ENCODE peak calls at places on chromosome 10, in seven cellular contexts. S is mucosa of descending colon, A is right atrium auricular region, P is choroid plexus epithelial cell, M is H7, D is astrocyte of the spinal cord, Y is tibial artery. N is an unnamed sample.

GRCh38 chr10:106547047-106547635 is 617.4 kb downstream of the SORCS1 start:
- DNase-seq in S (no peak), A (no peak), P (no peak), M (no peak), D (no peak), Y (no peak), N (no peak)

GRCh38 chr10:67815571-67816059 is 22.4 kb downstream of the DNAJC12 start:
- DNase-seq in S (no peak), A (no peak), P (peak), M (no peak), D (peak), Y (no peak), N (no peak)

GRCh38 chr10:22370320-22370719 is 25.0 kb downstream of the SPAG6 start:
- DNase-seq in S (no peak), A (no peak), P (no peak), M (no peak), D (no peak), Y (no peak), N (no peak)

GRCh38 chr10:113704637-113705343 is 25.1 kb downstream of the CASP7 start:
- DNase-seq in S (peak), A (no peak), P (peak), M (peak), D (peak), Y (no peak), N (no peak)

GRCh38 chr10:43112608-43112961 is 25.7 kb upstream of the CSGALNACT2 start:
- DNase-seq in S (no peak), A (no peak), P (no peak), M (no peak), D (no peak), Y (no peak), N (no peak)

GRCh38 chr10:78210976-78211375 is 177.3 kb downstream of the RPS24 start:
- DNase-seq in S (no peak), A (no peak), P (no peak), M (no peak), D (no peak), Y (no peak), N (no peak)

GRCh38 chr10:92801978-92802872 is 46.1 kb upstream of the EXOC6 start:
- DNase-seq in S (no peak), A (no peak), P (peak), M (no peak), D (no peak), Y (no peak), N (no peak)

GRCh38 chr10:131260031-131260430 is 51.5 kb downstream of the TCERG1L start:
- DNase-seq in S (no peak), A (no peak), P (no peak), M (no peak), D (no peak), Y (no peak), N (no peak)

GRCh38 chr10:92747600-92747999 is 57.8 kb downstream of the HHEX start:
- DNase-seq in S (peak), A (no peak), P (no peak), M (no peak), D (no peak), Y (no peak), N (no peak)

GRCh38 chr10:108365541-108365940 is 1201.0 kb upstream of the SORCS1 start:
- DNase-seq in S (no peak), A (no peak), P (no peak), M (no peak), D (no peak), Y (no peak), N (no peak)

DNA sequence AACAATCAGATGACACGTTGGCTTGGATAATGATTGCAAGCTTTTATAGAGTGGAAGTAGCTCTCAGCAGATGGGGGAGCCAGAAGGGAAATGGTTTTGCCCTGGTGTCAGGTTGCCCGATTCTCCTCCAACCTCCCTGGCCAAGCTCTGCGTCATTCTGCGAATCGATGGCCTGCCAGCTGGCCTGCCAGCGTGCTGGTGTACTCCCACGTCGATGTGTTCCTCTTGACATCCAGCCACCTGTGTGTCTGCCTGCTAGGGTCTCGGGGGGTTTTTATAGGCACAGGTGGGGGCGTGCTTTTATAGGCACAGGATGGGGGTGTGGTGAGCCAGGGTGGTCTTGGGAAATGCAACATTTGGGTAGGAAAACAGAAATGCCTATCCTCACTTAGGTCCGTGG is 4.6 kb downstream of the NET1 start:
- DNase-seq in S (no peak), A (no peak), P (no peak), M (no peak), D (no peak), Y (no peak), N (peak)
- H3K4me3 ChIP-seq in S (no peak), A (no peak), P (no peak), M (no peak), D (no peak), Y (no peak), N (no peak)

DNA sequence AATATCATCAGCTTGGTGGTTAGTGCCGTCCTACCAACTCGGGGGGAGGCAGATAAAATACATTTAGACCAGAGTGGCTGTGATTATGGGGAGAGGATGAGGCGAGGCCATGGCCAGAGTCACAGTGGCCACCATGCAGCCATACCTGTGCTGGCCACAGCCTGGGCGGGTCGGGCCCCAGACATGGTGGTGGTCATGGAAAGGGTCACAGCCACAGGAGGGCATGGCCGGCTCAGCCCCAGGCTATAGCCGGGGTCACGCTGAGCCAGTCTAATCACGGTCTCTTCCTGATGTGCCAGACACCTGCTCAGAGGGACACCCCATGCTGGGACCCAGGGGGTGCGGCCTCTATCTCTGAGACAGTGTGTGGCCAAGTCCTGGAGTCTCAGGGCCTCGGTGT is 10.2 kb downstream of the ADGRA1 start:
- DNase-seq in S (no peak), A (no peak), P (no peak), M (no peak), D (no peak), Y (no peak), N (no peak)
- H3K4me3 ChIP-seq in S (no peak), A (no peak), P (no peak), M (no peak), D (no peak), Y (no peak), N (no peak)

GRCh38 chr10:24722676-24723385 is 856 bp downstream of the ARHGAP21 start:
- DNase-seq in S (peak), A (no peak), P (peak), M (peak), D (peak), Y (peak), N (peak)

GRCh38 chr10:24722131-24722675 is 1.5 kb downstream of the ARHGAP21 start:
- DNase-seq in S (no peak), A (no peak), P (peak), M (no peak), D (peak), Y (no peak), N (no peak)

GRCh38 chr10:24721254-24722106 is 2.2 kb downstream of the ARHGAP21 start:
- DNase-seq in S (peak), A (peak), P (peak), M (peak), D (peak), Y (peak), N (peak)

GRCh38 chr10:24718031-24718855 is 5.4 kb downstream of the ARHGAP21 start:
- DNase-seq in S (no peak), A (no peak), P (peak), M (peak), D (peak), Y (no peak), N (no peak)

GRCh38 chr10:24720096-24720495 is 3.6 kb downstream of the ARHGAP21 start:
- DNase-seq in S (no peak), A (no peak), P (no peak), M (no peak), D (no peak), Y (no peak), N (no peak)
- H3K4me3 ChIP-seq in S (no peak), A (peak), P (peak), M (peak), D (peak), Y (peak), N (peak)

GRCh38 chr10:48656928-48657327 is 27.7 kb upstream of the WDFY4 start:
- DNase-seq in S (no peak), A (no peak), P (no peak), M (no peak), D (no peak), Y (no peak), N (no peak)
- H3K4me3 ChIP-seq in S (no peak), A (peak), P (no peak), M (no peak), D (no peak), Y (peak), N (peak)

GRCh38 chr10:16847644-16848043 is 30.4 kb upstream of the RSU1 start:
- DNase-seq in S (no peak), A (no peak), P (no peak), M (no peak), D (peak), Y (no peak), N (no peak)
- H3K4me3 ChIP-seq in S (no peak), A (no peak), P (no peak), M (no peak), D (no peak), Y (no peak), N (no peak)

GRCh38 chr10:69446650-69447151 is 4.6 kb upstream of the TSPAN15 start:
- DNase-seq in S (peak), A (no peak), P (peak), M (no peak), D (peak), Y (no peak), N (no peak)
- H3K4me3 ChIP-seq in S (no peak), A (no peak), P (no peak), M (no peak), D (no peak), Y (no peak), N (no peak)

GRCh38 chr10:70379581-70380176 is 2.7 kb downstream of the LRRC20 start:
- DNase-seq in S (peak), A (no peak), P (peak), M (peak), D (no peak), Y (no peak), N (no peak)

GRCh38 chr10:70378122-70378521 is 4.3 kb downstream of the LRRC20 start:
- DNase-seq in S (no peak), A (no peak), P (peak), M (no peak), D (peak), Y (no peak), N (peak)

GRCh38 chr10:70381491-70382421 is 669 bp downstream of the LRRC20 start:
- DNase-seq in S (peak), A (peak), P (no peak), M (peak), D (no peak), Y (no peak), N (peak)

GRCh38 chr10:70376436-70377378 is 5.7 kb downstream of the LRRC20 start:
- DNase-seq in S (no peak), A (no peak), P (no peak), M (no peak), D (no peak), Y (no peak), N (no peak)

GRCh38 chr10:70380350-70381135 is 1.9 kb downstream of the LRRC20 start:
- DNase-seq in S (no peak), A (no peak), P (no peak), M (peak), D (no peak), Y (no peak), N (peak)
- H3K4me3 ChIP-seq in S (no peak), A (no peak), P (no peak), M (no peak), D (no peak), Y (no peak), N (peak)

GRCh38 chr10:62095341-62096071 is 173.1 kb downstream of the RTKN2 start:
- DNase-seq in S (no peak), A (no peak), P (peak), M (no peak), D (peak), Y (no peak), N (no peak)
- H3K4me3 ChIP-seq in S (no peak), A (no peak), P (no peak), M (no peak), D (no peak), Y (no peak), N (no peak)

DNA sequence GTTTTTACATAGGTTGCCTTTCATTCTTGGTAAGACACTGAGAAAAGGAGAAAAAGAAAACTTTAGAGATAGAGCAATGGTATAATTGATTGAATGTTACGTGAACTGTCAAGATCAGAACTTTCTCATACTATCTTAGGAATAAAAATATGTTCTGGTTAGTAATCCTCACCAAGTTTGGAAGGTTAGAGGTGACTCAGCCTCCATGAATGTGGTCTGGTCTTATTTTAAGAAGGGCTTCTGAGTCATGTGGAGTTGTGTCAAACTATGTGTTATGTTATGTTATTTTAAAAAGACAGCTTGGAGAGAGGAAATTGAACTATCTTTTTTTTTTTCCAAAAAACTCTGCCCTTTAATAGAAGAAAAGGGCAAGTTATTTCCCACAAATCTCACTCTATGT is 458.6 kb upstream of the KLF6 start:
- DNase-seq in S (no peak), A (no peak), P (peak), M (no peak), D (peak), Y (peak), N (peak)
- H3K4me3 ChIP-seq in S (no peak), A (peak), P (peak), M (no peak), D (peak), Y (peak), N (peak)

GRCh38 chr10:29732918-29733317 is 98.1 kb upstream of the SVIL start:
- DNase-seq in S (no peak), A (no peak), P (no peak), M (no peak), D (no peak), Y (no peak), N (no peak)

GRCh38 chr10:29733323-29733722 is 98.6 kb upstream of the SVIL start:
- DNase-seq in S (no peak), A (no peak), P (no peak), M (no peak), D (no peak), Y (no peak), N (no peak)

GRCh38 chr10:29730969-29731368 is 96.2 kb upstream of the SVIL start:
- DNase-seq in S (no peak), A (no peak), P (no peak), M (no peak), D (no peak), Y (no peak), N (no peak)

GRCh38 chr10:29730461-29730860 is 95.7 kb upstream of the SVIL start:
- DNase-seq in S (no peak), A (no peak), P (no peak), M (no peak), D (no peak), Y (no peak), N (no peak)

DNA sequence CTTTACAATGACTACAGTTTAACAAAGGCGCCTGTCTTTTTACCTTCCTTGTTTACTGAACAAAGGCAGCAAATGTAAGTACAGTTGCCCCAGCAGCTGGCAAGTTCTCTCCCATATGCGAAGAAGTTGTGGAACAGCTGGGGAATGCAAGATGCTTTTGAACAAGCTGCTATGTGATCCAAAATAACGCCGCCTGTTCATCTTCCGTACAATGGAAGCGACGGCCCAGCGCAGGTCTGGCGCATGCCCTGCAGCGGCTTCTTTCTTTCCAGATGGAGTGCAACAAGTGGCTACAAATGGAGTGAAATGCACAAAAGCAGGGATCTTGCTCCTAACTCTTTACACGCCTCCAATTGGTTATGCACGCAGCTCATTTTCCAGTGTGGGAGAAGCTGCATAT is 97.0 kb upstream of the SVIL start:
- DNase-seq in S (peak), A (no peak), P (no peak), M (no peak), D (no peak), Y (no peak), N (peak)
- H3K4me3 ChIP-seq in S (no peak), A (no peak), P (no peak), M (no peak), D (no peak), Y (no peak), N (no peak)

N was measured in gastrocnemius medialis.